ENCODE peak calls at places on chromosomes 6 and 20, in four cellular contexts. One of them, this sample, is unnamed.

GRCh38 chr6:158647501-158647900 is 2.4 kb upstream of the SYTL3 start:
- DNase-seq in K562: no peak
- DNase-seq in HCT116: no peak
- DNase-seq in GM12878: no peak
- DNase-seq in this sample: no peak

GRCh38 chr6:168605964-168606363 is 165.0 kb downstream of the SMOC2 start:
- DNase-seq in GM12878: no peak
- DNase-seq in HCT116: no peak
- DNase-seq in K562: no peak
- DNase-seq in this sample: no peak

GRCh38 chr6:5034736-5035135 is 30.9 kb upstream of the RPP40 start:
- DNase-seq in HCT116: no peak
- DNase-seq in GM12878: no peak
- DNase-seq in K562: no peak
- DNase-seq in this sample: no peak

GRCh38 chr6:101398716-101399626 is 5.5 kb downstream of the GRIK2 start:
- DNase-seq in K562: no peak
- DNase-seq in GM12878: no peak
- DNase-seq in HCT116: no peak
- DNase-seq in this sample: no peak

GRCh38 chr20:59866338-59866737 is 67.1 kb downstream of the SYCP2 start:
- DNase-seq in HCT116: no peak
- DNase-seq in K562: no peak
- DNase-seq in GM12878: no peak
- DNase-seq in this sample: no peak

GRCh38 chr6:114747995-114748625 is 405.3 kb upstream of the HS3ST5 start:
- DNase-seq in GM12878: no peak
- DNase-seq in K562: peak
- DNase-seq in HCT116: peak
- DNase-seq in this sample: no peak

GRCh38 chr6:137589067-137589848 is 95.1 kb upstream of the OLIG3 start:
- DNase-seq in K562: peak
- DNase-seq in GM12878: peak
- DNase-seq in HCT116: peak
- DNase-seq in this sample: peak

GRCh38 chr20:43536817-43537440 is 21.9 kb upstream of the SGK2 start:
- DNase-seq in GM12878: no peak
- DNase-seq in K562: no peak
- DNase-seq in HCT116: no peak
- DNase-seq in this sample: no peak

GRCh38 chr6:113893866-113894265 is 36.7 kb downstream of the MARCKS start:
- DNase-seq in GM12878: no peak
- DNase-seq in HCT116: no peak
- DNase-seq in K562: no peak
- DNase-seq in this sample: no peak

GRCh38 chr6:5994999-5995698 is 11.6 kb downstream of the NRN1 start:
- DNase-seq in K562: no peak
- DNase-seq in GM12878: no peak
- DNase-seq in HCT116: no peak
- DNase-seq in this sample: no peak

GRCh38 chr6:2969549-2969948 is 1.8 kb downstream of the SERPINB6 start:
- DNase-seq in GM12878: no peak
- DNase-seq in K562: no peak
- DNase-seq in HCT116: no peak
- DNase-seq in this sample: no peak

GRCh38 chr20:23047738-23048214 is 1.7 kb downstream of the THBD start:
- DNase-seq in HCT116: no peak
- DNase-seq in GM12878: no peak
- DNase-seq in K562: no peak
- DNase-seq in this sample: no peak

GRCh38 chr20:62899633-62900051 is 26.7 kb downstream of the DIDO1 start:
- DNase-seq in GM12878: no peak
- DNase-seq in K562: no peak
- DNase-seq in HCT116: no peak
- DNase-seq in this sample: no peak

GRCh38 chr6:115634899-115635298 is 425.8 kb downstream of the FRK start:
- DNase-seq in HCT116: no peak
- DNase-seq in K562: no peak
- DNase-seq in GM12878: no peak
- DNase-seq in this sample: no peak

GRCh38 chr6:149140137-149140909 is 177.2 kb upstream of the TAB2 start:
- DNase-seq in K562: peak
- DNase-seq in GM12878: peak
- DNase-seq in HCT116: no peak
- DNase-seq in this sample: no peak

GRCh38 chr6:7727150-7727950 is 1.5 kb downstream of the BMP6 start:
- DNase-seq in GM12878: no peak
- DNase-seq in HCT116: no peak
- DNase-seq in K562: no peak
- DNase-seq in this sample: no peak

GRCh38 chr20:43761396-43762340 is 34.9 kb upstream of the GTSF1L start:
- DNase-seq in HCT116: no peak
- DNase-seq in GM12878: no peak
- DNase-seq in K562: no peak
- DNase-seq in this sample: no peak

GRCh38 chr20:59984551-59984950 is 26.3 kb downstream of the CDH26 start:
- DNase-seq in GM12878: no peak
- DNase-seq in K562: no peak
- DNase-seq in HCT116: no peak
- DNase-seq in this sample: no peak

GRCh38 chr6:37311666-37312473 is 41.9 kb upstream of the RNF8 start:
- DNase-seq in K562: peak
- DNase-seq in GM12878: no peak
- DNase-seq in HCT116: no peak
- DNase-seq in this sample: no peak

GRCh38 chr6:26031595-26032386 is 55.4 kb upstream of the HFE start:
- DNase-seq in HCT116: peak
- DNase-seq in K562: peak
- DNase-seq in GM12878: peak
- DNase-seq in this sample: peak

GRCh38 chr6:31861919-31862343 is 690 bp downstream of the NEU1 start:
- DNase-seq in GM12878: no peak
- DNase-seq in HCT116: no peak
- DNase-seq in K562: no peak
- DNase-seq in this sample: no peak

GRCh38 chr20:62531046-62531838 is 55.4 kb upstream of the GATA5 start:
- DNase-seq in GM12878: no peak
- DNase-seq in K562: no peak
- DNase-seq in HCT116: no peak
- DNase-seq in this sample: no peak

GRCh38 chr6:10976571-10976970 is 67.5 kb downstream of the ELOVL2 start:
- DNase-seq in GM12878: no peak
- DNase-seq in HCT116: no peak
- DNase-seq in K562: no peak
- DNase-seq in this sample: no peak
- TF ChIP-seq CEBPB in GM12878: no peak
- TF ChIP-seq CEBPB in HCT116: no peak
- TF ChIP-seq CEBPB in K562: no peak
- TF ChIP-seq CEBPB in this sample: no peak

GRCh38 chr20:10432079-10432478 is 1.9 kb downstream of the MKKS start:
- DNase-seq in GM12878: no peak
- DNase-seq in HCT116: no peak
- DNase-seq in K562: no peak
- DNase-seq in this sample: no peak

GRCh38 chr20:10433623-10434466 is at the start of gene MKKS:
- DNase-seq in K562: peak
- DNase-seq in HCT116: peak
- DNase-seq in GM12878: no peak
- DNase-seq in this sample: peak

GRCh38 chr20:10434832-10435812 is at the start of gene SLX4IP:
- DNase-seq in GM12878: peak
- DNase-seq in K562: peak
- DNase-seq in HCT116: peak
- DNase-seq in this sample: peak

GRCh38 chr20:10434467-10434831 is 427 bp upstream of the MKKS start:
- DNase-seq in K562: peak
- DNase-seq in HCT116: peak
- DNase-seq in GM12878: peak
- DNase-seq in this sample: peak

GRCh38 chr20:10433014-10433622 is 904 bp downstream of the MKKS start:
- DNase-seq in K562: no peak
- DNase-seq in HCT116: no peak
- DNase-seq in GM12878: no peak
- DNase-seq in this sample: no peak
- TF ChIP-seq EGR1 in K562: no peak
- TF ChIP-seq EGR1 in HCT116: no peak
- TF ChIP-seq EGR1 in GM12878: no peak
- TF ChIP-seq EGR1 in this sample: no peak

GRCh38 chr20:38932457-38933120 is 6.4 kb downstream of the FAM83D start:
- DNase-seq in GM12878: no peak
- DNase-seq in K562: no peak
- DNase-seq in HCT116: no peak
- DNase-seq in this sample: no peak
- TF ChIP-seq CEBPB in GM12878: no peak
- TF ChIP-seq CEBPB in K562: peak
- TF ChIP-seq CEBPB in HCT116: no peak
- TF ChIP-seq CEBPB in this sample: peak

DNA sequence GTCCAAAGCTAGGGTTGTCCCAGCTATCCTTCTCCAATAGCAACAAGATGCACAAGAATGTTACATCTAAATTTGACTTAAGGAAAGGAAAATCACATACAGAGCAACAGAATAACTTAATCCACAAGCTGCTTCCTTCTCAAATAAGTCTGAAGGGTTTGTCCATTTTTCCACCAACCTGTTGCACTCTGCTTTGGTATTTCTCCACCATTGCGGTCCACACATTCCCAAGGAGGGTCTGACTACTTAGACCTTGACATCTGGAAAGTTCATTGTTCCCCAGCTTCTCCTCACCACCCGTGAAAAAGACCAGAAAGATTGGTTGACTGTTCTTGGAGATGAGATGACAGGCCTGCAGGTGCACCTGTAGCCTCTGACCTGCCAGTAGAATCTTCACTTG is 72.5 kb downstream of the PDSS2 start:
- DNase-seq in K562: no peak
- DNase-seq in GM12878: no peak
- DNase-seq in HCT116: no peak
- DNase-seq in this sample: no peak
- TF ChIP-seq EGR1 in K562: no peak
- TF ChIP-seq EGR1 in GM12878: no peak
- TF ChIP-seq EGR1 in HCT116: no peak
- TF ChIP-seq EGR1 in this sample: no peak

DNA sequence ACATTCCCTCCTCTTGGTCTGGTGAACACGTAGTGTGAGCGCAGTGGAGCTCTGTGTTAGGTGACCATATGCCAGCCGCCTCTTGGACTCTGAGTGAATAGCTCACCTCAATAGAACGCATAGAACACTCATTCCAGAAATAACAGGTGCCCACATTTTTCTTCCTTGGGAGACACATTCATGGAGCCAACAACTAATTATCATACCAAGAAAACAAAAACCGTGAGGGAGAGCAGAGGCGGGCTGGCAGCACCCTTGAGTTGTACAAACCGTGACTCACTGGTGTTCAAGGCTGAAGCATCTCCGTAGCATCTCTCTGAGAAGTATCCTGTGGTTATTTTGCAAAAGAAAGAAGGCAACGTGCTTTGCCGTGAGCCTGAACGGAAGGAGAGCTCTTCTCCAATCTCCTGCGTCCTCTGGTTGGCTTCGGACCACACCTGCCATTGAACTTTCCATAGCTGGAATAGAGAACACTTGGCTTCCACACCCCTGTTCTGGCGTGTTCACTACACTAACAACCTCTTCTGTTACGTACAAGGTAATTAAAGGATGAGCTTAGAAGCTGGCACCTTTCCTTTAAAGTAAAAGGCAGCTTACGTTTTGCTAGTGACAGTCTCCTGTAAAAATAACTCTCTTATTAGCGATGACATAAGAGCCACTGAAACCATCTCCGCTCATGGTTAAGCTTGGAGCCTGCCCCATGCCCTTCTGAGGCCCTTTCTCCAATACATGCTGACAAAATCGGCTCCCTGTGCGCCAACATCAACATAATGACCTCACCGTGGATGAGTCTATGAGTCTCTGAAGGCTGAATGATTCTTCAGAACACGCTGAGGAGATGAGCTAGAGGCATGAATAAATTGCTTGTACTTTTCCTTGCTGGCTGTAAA is 30.2 kb upstream of the SGK1 start:
- DNase-seq in HCT116: no peak
- DNase-seq in K562: no peak
- DNase-seq in GM12878: no peak
- DNase-seq in this sample: no peak
- TF ChIP-seq CEBPB in HCT116: no peak
- TF ChIP-seq CEBPB in K562: no peak
- TF ChIP-seq CEBPB in GM12878: no peak
- TF ChIP-seq CEBPB in this sample: no peak

DNA sequence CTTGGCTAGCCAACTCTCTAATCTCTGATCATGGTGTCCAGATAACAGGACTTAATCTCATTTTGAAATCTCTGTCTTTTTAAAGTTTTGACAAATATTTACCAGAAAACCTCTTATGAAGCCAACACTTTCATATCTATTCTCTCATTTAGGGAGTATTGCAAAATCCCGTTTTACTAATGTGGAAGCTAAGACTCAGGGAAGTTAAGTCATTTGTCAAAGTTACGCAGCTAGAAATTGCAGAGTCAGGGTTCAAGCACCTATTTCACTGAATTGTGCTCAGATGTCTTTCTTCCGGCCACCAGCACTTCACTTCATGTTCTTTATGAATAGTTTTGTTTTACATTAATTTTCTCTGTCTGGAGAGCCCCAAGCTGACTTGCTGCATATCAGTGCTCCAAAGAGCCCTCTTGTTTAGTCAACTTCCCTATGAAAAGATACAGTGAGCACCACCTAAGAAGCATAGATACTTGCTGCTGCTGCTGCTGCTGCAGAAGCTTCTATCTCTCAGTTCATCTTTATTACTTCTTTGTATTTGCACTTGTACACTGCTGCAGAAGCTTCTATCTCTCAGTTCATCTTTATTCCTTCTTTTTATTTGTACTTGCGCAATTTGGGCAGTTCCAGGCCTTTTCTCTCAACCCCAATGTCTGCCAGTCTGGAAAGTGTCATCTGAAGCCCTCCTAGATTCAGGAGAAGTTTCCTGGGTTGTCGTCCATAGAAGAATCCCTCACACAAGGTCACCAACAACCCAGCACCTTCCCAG is 329.7 kb downstream of the MAFB start:
- DNase-seq in GM12878: no peak
- DNase-seq in K562: no peak
- DNase-seq in HCT116: no peak
- DNase-seq in this sample: no peak
- TF ChIP-seq EGR1 in GM12878: no peak
- TF ChIP-seq EGR1 in K562: no peak
- TF ChIP-seq EGR1 in HCT116: no peak
- TF ChIP-seq EGR1 in this sample: no peak

GRCh38 chr6:33414592-33415271 is 3.2 kb downstream of the CUTA start:
- DNase-seq in K562: peak
- DNase-seq in GM12878: no peak
- DNase-seq in HCT116: no peak
- DNase-seq in this sample: peak
- TF ChIP-seq CEBPB in K562: no peak
- TF ChIP-seq CEBPB in GM12878: no peak
- TF ChIP-seq CEBPB in HCT116: no peak
- TF ChIP-seq CEBPB in this sample: no peak

DNA sequence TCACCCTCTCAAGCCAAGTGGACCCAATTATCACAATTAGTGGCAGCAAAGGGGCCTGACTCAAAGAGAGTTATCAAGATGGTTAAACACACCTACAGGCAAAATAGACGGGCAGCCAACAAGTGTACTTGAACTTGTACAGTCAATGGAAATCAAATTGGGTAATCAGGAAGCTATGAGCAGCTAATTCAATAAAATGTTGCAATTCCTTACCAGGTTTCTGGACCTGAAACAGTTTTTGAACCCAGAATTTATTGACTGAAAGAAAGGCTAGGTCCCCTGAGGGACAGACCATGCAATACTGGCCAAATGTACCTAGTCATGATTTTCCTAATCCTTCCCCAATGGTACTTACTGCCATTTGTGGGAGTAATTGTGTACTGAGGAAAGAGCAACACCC is 679.8 kb downstream of the EPM2A start:
- DNase-seq in K562: no peak
- DNase-seq in HCT116: no peak
- DNase-seq in GM12878: no peak
- DNase-seq in this sample: no peak
- TF ChIP-seq EGR1 in K562: no peak
- TF ChIP-seq EGR1 in HCT116: no peak
- TF ChIP-seq EGR1 in GM12878: no peak
- TF ChIP-seq EGR1 in this sample: no peak

This sample was measured in H1.